ENCODE peak calls at places on chromosomes 11 and 22, in ten cellular contexts. A is HCT116; T is pancreas; Q is CD8-positive, alpha-beta T cell; K is mucosa of descending colon; O is heart left ventricle; I is heart right ventricle; M is DND-41; S is aorta; V is left lung. B is an unnamed sample.

GRCh38 chr11:29019960-29020683 is 911.9 kb downstream of the METTL15 start:
- ATAC-seq in A (peak; percentile 83), O (no peak), M (no peak), K (no peak), Q (no peak), T (peak; percentile 44), I (no peak), S (no peak), V (no peak), B (no peak)

GRCh38 chr22:44632823-44633478 is 69.1 kb upstream of the PRR5 start:
- ATAC-seq in T (no peak), A (no peak), O (no peak), V (no peak), I (no peak), M (peak; percentile 90), S (no peak), K (no peak), Q (peak; percentile 55), B (no peak)

GRCh38 chr22:29773233-29773632 is 6.1 kb downstream of the UQCR10 start:
- ATAC-seq in O (peak; percentile 76), K (peak; percentile 46), A (peak; percentile 69), Q (no peak), I (peak; percentile 75), M (no peak), S (no peak), V (peak; percentile 6), T (peak; percentile 57), B (no peak)

GRCh38 chr11:124945826-124946225 is 8.2 kb upstream of the CCDC15 start:
- ATAC-seq in V (no peak), Q (no peak), S (no peak), K (no peak), M (no peak), O (no peak), A (no peak), I (no peak), T (no peak), B (no peak)

GRCh38 chr11:127362754-127363153 is 362.2 kb upstream of the KIRREL3 start:
- ATAC-seq in T (no peak), V (no peak), M (no peak), I (no peak), K (no peak), S (no peak), O (no peak), Q (no peak), A (no peak), B (no peak)

GRCh38 chr11:122672892-122673291 is 17.4 kb downstream of the UBASH3B start:
- ATAC-seq in V (peak; percentile 63), M (no peak), I (no peak), A (no peak), S (no peak), O (peak; percentile 34), Q (no peak), T (peak; percentile 52), K (peak; percentile 10), B (peak; percentile 53)

GRCh38 chr11:35364101-35364780 is 55.1 kb downstream of the SLC1A2 start:
- ATAC-seq in Q (no peak), S (peak; percentile 92), V (peak; percentile 88), M (no peak), O (peak; percentile 88), K (peak; percentile 55), I (peak; percentile 77), T (peak; percentile 87), A (peak; percentile 80), B (peak; percentile 85)

GRCh38 chr22:24400726-24401596 is 26.4 kb upstream of the ADORA2A start:
- ATAC-seq in O (peak; percentile 27), A (no peak), M (no peak), I (peak; percentile 10), S (peak; percentile 6), Q (no peak), T (peak; percentile 13), V (peak; percentile 26), K (peak; percentile 2), B (no peak)

GRCh38 chr11:8329961-8330361 is 66.3 kb upstream of the LMO1 start:
- ATAC-seq in S (no peak), K (no peak), I (no peak), A (no peak), Q (no peak), O (no peak), V (no peak), M (no peak), T (no peak), B (no peak)

GRCh38 chr22:48340727-48341709 is 1486.7 kb downstream of the BRD1 start:
- ATAC-seq in V (no peak), T (no peak), A (no peak), K (no peak), M (no peak), Q (no peak), S (no peak), I (no peak), O (no peak), B (no peak)

GRCh38 chr11:35622070-35622469 is 3.8 kb downstream of the FJX1 start:
- ATAC-seq in M (no peak), S (no peak), V (no peak), K (no peak), Q (no peak), A (no peak), I (no peak), T (no peak), O (no peak), B (no peak)

GRCh38 chr11:10899542-10899830 is 41.6 kb upstream of the ZBED5 start:
- ATAC-seq in M (no peak), Q (no peak), S (peak; percentile 66), I (peak; percentile 64), O (peak; percentile 77), K (peak; percentile 57), V (no peak), A (peak; percentile 73), T (no peak), B (no peak)

GRCh38 chr11:85945788-85946187 is 90.6 kb downstream of the CCDC83 start:
- ATAC-seq in S (no peak), I (no peak), Q (no peak), A (no peak), T (no peak), V (no peak), M (peak; percentile 45), K (no peak), O (no peak), B (no peak)

DNA sequence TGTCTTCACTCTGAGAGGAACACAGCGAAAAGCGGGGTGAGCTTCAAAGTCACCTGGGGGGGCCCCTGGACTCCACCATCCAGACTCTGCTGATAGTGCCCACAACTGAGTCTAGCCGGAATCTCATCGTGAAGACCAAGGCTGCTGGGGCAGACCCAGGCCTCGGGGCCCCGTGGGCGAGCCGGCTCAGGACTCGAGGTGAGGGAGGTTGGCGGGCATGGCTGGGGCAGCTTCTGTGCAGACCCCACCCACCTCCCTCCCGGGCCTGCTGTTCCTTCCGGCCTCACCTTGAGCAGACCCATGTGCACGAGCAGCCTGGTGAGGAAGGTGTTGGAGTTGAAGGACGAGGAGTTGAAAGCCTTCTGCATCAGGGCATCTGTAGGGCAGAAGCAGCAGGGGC is 8.7 kb upstream of the CHADL start:
- ATAC-seq in V (no peak), S (peak; percentile 20), A (no peak), Q (no peak), O (no peak), I (no peak), M (no peak), K (no peak), T (no peak), B (no peak)
- H3K36me3 ChIP-seq in V (peaks cover 96% of the 10 kb centered on the region), S (peaks cover 10% of the 10 kb centered on the region), A (peaks cover 81% of the 10 kb centered on the region), Q (peaks cover 56% of the 10 kb centered on the region), O (peaks cover 95% of the 10 kb centered on the region), I (no peaks in the 10 kb centered on the region), M (peaks cover 92% of the 10 kb centered on the region), K (peaks cover 5% of the 10 kb centered on the region), T (peaks cover 36% of the 10 kb centered on the region), B (peaks cover 95% of the 10 kb centered on the region)

GRCh38 chr11:67605231-67606011 is 1.3 kb upstream of the NDUFV1 start:
- ATAC-seq in T (no peak), A (no peak), S (no peak), K (no peak), O (no peak), V (no peak), Q (no peak), I (no peak), M (no peak), B (no peak)
- H3K36me3 ChIP-seq in T (peaks cover 5% of the 10 kb centered on the region), A (peaks cover 15% of the 10 kb centered on the region), S (no peaks in the 10 kb centered on the region), K (no peaks in the 10 kb centered on the region), O (peaks cover 21% of the 10 kb centered on the region), V (peaks cover 21% of the 10 kb centered on the region), Q (peaks cover 14% of the 10 kb centered on the region), I (no peaks in the 10 kb centered on the region), M (peaks cover 25% of the 10 kb centered on the region), B (peaks cover 21% of the 10 kb centered on the region)

DNA sequence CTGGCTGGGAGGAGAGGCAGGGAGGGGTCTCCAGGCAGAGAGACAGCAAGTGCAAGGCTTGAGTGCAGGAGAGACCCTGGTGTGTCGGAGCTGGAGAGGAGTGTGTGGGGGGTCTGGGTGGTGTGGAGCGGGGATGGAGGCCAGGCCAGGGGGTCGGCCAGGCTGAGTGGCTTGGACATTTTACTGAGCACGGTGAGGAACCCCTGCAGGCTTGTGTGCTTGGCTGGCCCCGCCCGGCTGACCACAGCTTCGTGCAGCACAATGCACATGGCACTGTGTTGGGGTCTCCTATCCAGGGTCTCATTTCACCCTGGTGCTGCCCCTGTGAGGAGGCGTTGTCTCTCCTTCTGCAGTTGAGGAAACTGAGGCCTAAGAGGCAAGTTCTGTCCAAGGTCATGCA is 5.6 kb downstream of the MYEOV start:
- ATAC-seq in T (no peak), V (no peak), O (no peak), I (no peak), S (no peak), Q (no peak), K (no peak), M (no peak), A (no peak), B (no peak)
- H3K36me3 ChIP-seq in T (no peaks in the 10 kb centered on the region), V (no peaks in the 10 kb centered on the region), O (no peaks in the 10 kb centered on the region), I (no peaks in the 10 kb centered on the region), S (no peaks in the 10 kb centered on the region), Q (no peaks in the 10 kb centered on the region), K (no peaks in the 10 kb centered on the region), M (no peaks in the 10 kb centered on the region), A (peaks cover 10% of the 10 kb centered on the region), B (no peaks in the 10 kb centered on the region)

GRCh38 chr22:21962655-21962949 is 10.0 kb upstream of the PPM1F start:
- ATAC-seq in S (no peak), A (no peak), I (no peak), O (no peak), V (no peak), K (no peak), M (no peak), T (no peak), Q (no peak), B (no peak)
- H3K36me3 ChIP-seq in S (peaks cover 4% of the 10 kb centered on the region), A (peaks cover 27% of the 10 kb centered on the region), I (no peaks in the 10 kb centered on the region), O (peaks cover 94% of the 10 kb centered on the region), V (peaks cover 100% of the 10 kb centered on the region), K (no peaks in the 10 kb centered on the region), M (peaks cover 94% of the 10 kb centered on the region), T (peaks cover 22% of the 10 kb centered on the region), Q (peaks cover 34% of the 10 kb centered on the region), B (peaks cover 100% of the 10 kb centered on the region)